ENCODE peak calls at places on chromosome 2, in seven cellular contexts. G, D, Z, J, O, E and K are unnamed samples.
A peak's percentile ranks its signal among the peaks of the same experiment; 100 is the strongest.

GRCh38 chr2:144015655-144016245 is 504.2 kb downstream of the ZEB2 start:
- DNase-seq in G (no peak), J (peak; percentile 51), Z (no peak), O (no peak), E (no peak), D (peak; percentile 96), K (no peak)

GRCh38 chr2:238650536-238650935 is 197.3 kb upstream of the TWIST2 start:
- DNase-seq in D (no peak), O (no peak), J (no peak), G (no peak), Z (no peak), E (no peak), K (no peak)

GRCh38 chr2:240797500-240797895 is 22.5 kb downstream of the KIF1A start:
- DNase-seq in O (no peak), G (no peak), J (no peak), D (no peak), Z (no peak), E (no peak), K (no peak)

GRCh38 chr2:139872503-139872902 is 1092.3 kb upstream of the NXPH2 start:
- DNase-seq in E (no peak), D (no peak), Z (no peak), O (no peak), J (no peak), G (no peak), K (no peak)

GRCh38 chr2:241105641-241106040 is 3.6 kb upstream of the MTERF4 start:
- DNase-seq in D (no peak), E (no peak), Z (no peak), J (no peak), O (no peak), G (no peak), K (no peak)

GRCh38 chr2:100606740-100607343 is 44.0 kb downstream of the PDCL3 start:
- DNase-seq in G (peak; percentile 53), E (no peak), D (peak; percentile 66), J (peak; percentile 58), Z (peak; percentile 20), O (peak; percentile 50), K (peak; percentile 45)

GRCh38 chr2:178109813-178110212 is 2.4 kb upstream of the RBM45 start:
- DNase-seq in O (no peak), E (no peak), J (peak; percentile 48), D (peak; percentile 72), G (no peak), Z (no peak), K (no peak)

GRCh38 chr2:214410918-214411554 is at the start of gene VWC2L:
- DNase-seq in D (peak; percentile 80), O (peak; percentile 91), J (peak; percentile 57), E (peak; percentile 56), G (no peak), Z (peak; percentile 20), K (peak; percentile 89)

GRCh38 chr2:209298601-209299000 is 125.2 kb upstream of the MAP2 start:
- DNase-seq in J (no peak), O (no peak), E (no peak), Z (no peak), D (no peak), G (no peak), K (no peak)

GRCh38 chr2:53512071-53512841 is 255.3 kb upstream of the CHAC2 start:
- DNase-seq in D (no peak), G (no peak), O (no peak), Z (no peak), J (peak; percentile 13), E (no peak), K (no peak)

GRCh38 chr2:54969940-54970338 is 80.3 kb downstream of the RTN4 start:
- DNase-seq in D (no peak), Z (no peak), O (no peak), J (no peak), G (no peak), E (no peak), K (no peak)

GRCh38 chr2:147273106-147273505 is 571.7 kb upstream of the ACVR2A start:
- DNase-seq in Z (no peak), E (no peak), G (no peak), J (no peak), O (no peak), D (no peak), K (no peak)

GRCh38 chr2:128028668-128029054 is 802 bp upstream of the SAP130 start:
- DNase-seq in Z (no peak), G (no peak), D (peak; percentile 1), E (no peak), O (no peak), J (no peak), K (no peak)

GRCh38 chr2:142586693-142587432 is 290.6 kb upstream of the KYNU start:
- DNase-seq in Z (no peak), D (no peak), O (no peak), J (no peak), G (no peak), E (no peak), K (no peak)

GRCh38 chr2:45331034-45331786 is 279.9 kb downstream of the SRBD1 start:
- DNase-seq in O (no peak), J (no peak), Z (no peak), E (no peak), G (no peak), D (no peak), K (no peak)

GRCh38 chr2:168518555-168519066 is 62.5 kb downstream of the CERS6 start:
- DNase-seq in J (peak; percentile 45), Z (no peak), E (peak; percentile 39), G (no peak), O (peak; percentile 30), D (peak; percentile 56), K (peak; percentile 16)

GRCh38 chr2:126671049-126671448 is 15.1 kb downstream of the GYPC start:
- DNase-seq in O (no peak), E (no peak), D (no peak), G (no peak), Z (no peak), J (no peak), K (no peak)

GRCh38 chr2:21261591-21261990 is 137.8 kb downstream of the TDRD15 start:
- DNase-seq in Z (no peak), O (no peak), D (no peak), J (no peak), E (no peak), G (no peak), K (no peak)

GRCh38 chr2:145066795-145067194 is 546.9 kb upstream of the ZEB2 start:
- DNase-seq in J (no peak), O (no peak), G (no peak), E (no peak), D (peak; percentile 8), Z (no peak), K (no peak)

GRCh38 chr2:53437371-53437770 is 330.2 kb upstream of the CHAC2 start:
- DNase-seq in E (no peak), J (no peak), D (no peak), Z (no peak), O (no peak), G (no peak), K (no peak)

GRCh38 chr2:17171446-17172049 is 346.7 kb downstream of the RAD51AP2 start:
- DNase-seq in O (peak; percentile 68), Z (no peak), D (peak; percentile 74), J (peak; percentile 20), E (no peak), G (peak; percentile 2), K (peak; percentile 53)
- TF ChIP-seq CTCF in O (peak; percentile 65), Z (no peak), D (peak; percentile 89), J (peak; percentile 34), E (peak; percentile 28), G (peak; percentile 24), K (peak; percentile 72)

GRCh38 chr2:47373747-47374146 is 29.2 kb upstream of the MSH2 start:
- DNase-seq in O (peak; percentile 49), D (no peak), G (no peak), E (no peak), J (no peak), Z (peak; percentile 52), K (peak; percentile 16)
- TF ChIP-seq CTCF in O (no peak), D (no peak), G (no peak), E (no peak), J (no peak), Z (no peak), K (peak; percentile 40)

DNA sequence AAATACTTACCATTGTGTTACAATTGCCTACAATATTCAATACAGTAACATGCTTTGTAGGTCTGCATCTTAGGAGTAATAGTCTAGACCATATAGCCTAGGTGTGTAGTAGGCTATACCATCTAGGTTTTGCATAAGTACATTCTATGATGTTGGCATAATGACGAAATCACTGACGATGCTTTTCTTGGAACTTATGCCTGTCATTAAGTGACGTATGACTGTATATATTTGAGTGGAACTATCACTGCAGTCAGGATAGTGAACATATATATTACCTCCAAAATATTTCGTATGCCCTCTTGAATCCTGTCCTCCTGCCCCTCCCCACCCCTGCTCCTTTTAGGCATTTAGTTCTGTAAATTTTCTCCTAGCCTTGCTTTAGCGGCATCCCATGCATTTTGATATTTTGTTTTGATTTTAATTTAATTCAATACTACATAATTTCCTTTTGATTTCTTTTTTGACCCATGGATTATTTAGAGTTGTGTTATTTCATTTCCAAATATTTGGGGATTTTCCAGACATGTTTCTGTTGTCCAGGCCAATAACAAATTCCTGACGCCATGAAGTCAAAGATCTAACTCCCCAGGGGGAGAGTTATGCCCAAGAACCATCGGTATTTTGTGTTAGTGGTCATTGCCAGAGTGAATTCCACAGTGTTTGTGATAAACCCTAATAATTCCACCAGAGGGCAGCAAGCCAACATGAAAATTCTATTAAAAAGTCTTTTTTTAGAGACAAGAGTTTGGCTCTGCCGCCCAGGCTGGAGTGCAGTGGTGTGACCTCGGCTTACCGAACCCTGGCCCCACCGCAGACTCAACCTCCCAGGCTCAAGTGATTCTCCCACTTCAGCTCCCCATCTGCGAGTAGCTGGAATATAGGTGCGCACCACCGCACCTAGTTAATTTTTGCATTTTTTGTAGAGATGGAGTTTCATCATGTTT is 24.2 kb upstream of the CASP8 start:
- DNase-seq in O (peak; percentile 39), D (peak; percentile 92), J (peak; percentile 56), Z (peak; percentile 37), E (peak; percentile 60), G (no peak), K (peak; percentile 43)
- TF ChIP-seq CTCF in O (peak; percentile 50), D (peak; percentile 71), J (peak; percentile 70), Z (peak; percentile 65), E (peak; percentile 63), G (peak; percentile 76), K (peak; percentile 81)

GRCh38 chr2:167451496-167452289 is 563.4 kb downstream of the XIRP2 start:
- DNase-seq in O (peak; percentile 11), D (no peak), G (no peak), Z (no peak), J (no peak), E (no peak), K (no peak)
- TF ChIP-seq CTCF in O (no peak), D (no peak), G (no peak), Z (no peak), J (no peak), E (no peak), K (no peak)

DNA sequence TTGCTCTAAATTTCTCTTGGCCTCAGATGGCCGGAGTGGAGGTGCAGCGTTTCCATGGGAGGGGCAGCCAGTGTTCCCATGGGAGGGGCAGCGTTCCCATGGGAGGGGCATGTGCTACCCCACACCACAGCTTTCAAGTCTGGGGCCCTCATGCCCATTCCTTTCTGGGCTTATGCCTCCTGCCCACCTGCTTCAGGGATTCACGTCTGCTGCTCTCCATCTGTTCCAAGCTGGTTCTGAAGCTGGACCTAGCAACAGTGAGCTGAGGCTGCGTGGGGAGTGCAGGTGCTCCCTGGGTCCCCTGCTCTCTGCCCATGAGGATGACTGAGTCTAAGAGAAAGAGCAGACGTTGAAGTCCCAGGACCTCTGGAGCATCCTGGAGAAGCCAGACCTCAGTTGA is 243.1 kb upstream of the PXDN start:
- DNase-seq in E (no peak), G (no peak), D (no peak), J (no peak), Z (no peak), O (no peak), K (no peak)
- TF ChIP-seq CTCF in E (no peak), G (no peak), D (no peak), J (no peak), Z (no peak), O (no peak), K (no peak)

GRCh38 chr2:134982603-134983002 is 64.0 kb downstream of the CCNT2 start:
- DNase-seq in Z (no peak), G (no peak), D (no peak), O (no peak), J (no peak), E (no peak), K (no peak)
- TF ChIP-seq CTCF in Z (no peak), G (no peak), D (no peak), O (no peak), J (no peak), E (no peak), K (no peak)